ENCODE peak calls at places on chromosomes 4 and X, in nine cellular contexts. One of them, this sample, is unnamed.

GRCh38 chr4:89365375-89366170 is 58.0 kb upstream of the GPRIN3 start:
- DNase-seq in Peyer's patch: no peak
- DNase-seq in HepG2: no peak
- DNase-seq in IMR-90: no peak
- DNase-seq in hepatocyte: peak; percentile 23
- DNase-seq in tibial nerve: no peak
- DNase-seq in upper lobe of left lung: no peak
- DNase-seq in aorta: no peak
- DNase-seq in cardiac muscle cell: no peak
- DNase-seq in this sample: peak; percentile 34

GRCh38 chrX:24148118-24148517 is 1.4 kb upstream of the ZFX start:
- DNase-seq in upper lobe of left lung: no peak
- DNase-seq in IMR-90: peak; percentile 11
- DNase-seq in HepG2: no peak
- DNase-seq in tibial nerve: no peak
- DNase-seq in hepatocyte: no peak
- DNase-seq in aorta: no peak
- DNase-seq in Peyer's patch: no peak
- DNase-seq in cardiac muscle cell: no peak
- DNase-seq in this sample: peak; percentile 36

GRCh38 chr4:74501579-74501978 is 56.6 kb downstream of the AREG start:
- DNase-seq in cardiac muscle cell: peak; percentile 80
- DNase-seq in IMR-90: peak; percentile 95
- DNase-seq in Peyer's patch: no peak
- DNase-seq in hepatocyte: no peak
- DNase-seq in HepG2: no peak
- DNase-seq in aorta: no peak
- DNase-seq in upper lobe of left lung: no peak
- DNase-seq in tibial nerve: no peak
- DNase-seq in this sample: no peak

GRCh38 chr4:55396305-55397023 is 707 bp downstream of the TMEM165 start:
- DNase-seq in HepG2: peak; percentile 31
- DNase-seq in aorta: peak; percentile 84
- DNase-seq in cardiac muscle cell: peak; percentile 58
- DNase-seq in IMR-90: peak; percentile 38
- DNase-seq in tibial nerve: peak; percentile 20
- DNase-seq in upper lobe of left lung: peak; percentile 45
- DNase-seq in Peyer's patch: peak; percentile 29
- DNase-seq in hepatocyte: peak; percentile 76
- DNase-seq in this sample: peak; percentile 25

GRCh38 chr4:98260047-98260578 is 1.1 kb upstream of the RAP1GDS1 start:
- DNase-seq in aorta: peak; percentile 81
- DNase-seq in HepG2: peak; percentile 52
- DNase-seq in tibial nerve: peak; percentile 13
- DNase-seq in upper lobe of left lung: peak; percentile 47
- DNase-seq in hepatocyte: peak; percentile 73
- DNase-seq in Peyer's patch: peak; percentile 46
- DNase-seq in cardiac muscle cell: no peak
- DNase-seq in IMR-90: peak; percentile 10
- DNase-seq in this sample: no peak

GRCh38 chrX:53642326-53642725 is 44.2 kb downstream of the HUWE1 start:
- DNase-seq in IMR-90: no peak
- DNase-seq in tibial nerve: no peak
- DNase-seq in HepG2: no peak
- DNase-seq in Peyer's patch: no peak
- DNase-seq in cardiac muscle cell: no peak
- DNase-seq in hepatocyte: no peak
- DNase-seq in upper lobe of left lung: no peak
- DNase-seq in aorta: no peak
- DNase-seq in this sample: no peak

GRCh38 chrX:23662187-23662586 is 5.1 kb upstream of the PRDX4 start:
- DNase-seq in hepatocyte: no peak
- DNase-seq in HepG2: no peak
- DNase-seq in tibial nerve: no peak
- DNase-seq in upper lobe of left lung: no peak
- DNase-seq in IMR-90: no peak
- DNase-seq in cardiac muscle cell: no peak
- DNase-seq in Peyer's patch: no peak
- DNase-seq in aorta: no peak
- DNase-seq in this sample: peak; percentile 34

GRCh38 chr4:83247415-83248357 is 36.9 kb downstream of the COQ2 start:
- DNase-seq in IMR-90: no peak
- DNase-seq in aorta: no peak
- DNase-seq in upper lobe of left lung: no peak
- DNase-seq in hepatocyte: no peak
- DNase-seq in cardiac muscle cell: no peak
- DNase-seq in HepG2: no peak
- DNase-seq in tibial nerve: no peak
- DNase-seq in Peyer's patch: no peak
- DNase-seq in this sample: no peak

GRCh38 chr4:113086172-113086695 is 36.8 kb downstream of the ANK2 start:
- DNase-seq in IMR-90: no peak
- DNase-seq in tibial nerve: no peak
- DNase-seq in Peyer's patch: no peak
- DNase-seq in upper lobe of left lung: no peak
- DNase-seq in HepG2: no peak
- DNase-seq in cardiac muscle cell: peak; percentile 4
- DNase-seq in aorta: no peak
- DNase-seq in hepatocyte: no peak
- DNase-seq in this sample: no peak

GRCh38 chr4:140186651-140187315 is 32.8 kb upstream of the MAML3 start:
- DNase-seq in Peyer's patch: no peak
- DNase-seq in IMR-90: peak; percentile 67
- DNase-seq in hepatocyte: peak; percentile 66
- DNase-seq in upper lobe of left lung: no peak
- DNase-seq in aorta: no peak
- DNase-seq in HepG2: no peak
- DNase-seq in tibial nerve: no peak
- DNase-seq in cardiac muscle cell: peak; percentile 73
- DNase-seq in this sample: no peak

GRCh38 chr4:160423879-160424451 is 1321.1 kb downstream of the RAPGEF2 start:
- DNase-seq in cardiac muscle cell: peak; percentile 19
- DNase-seq in aorta: no peak
- DNase-seq in Peyer's patch: no peak
- DNase-seq in upper lobe of left lung: no peak
- DNase-seq in hepatocyte: no peak
- DNase-seq in tibial nerve: no peak
- DNase-seq in IMR-90: no peak
- DNase-seq in HepG2: no peak
- DNase-seq in this sample: peak; percentile 0

GRCh38 chr4:73815145-73815544 is 21.3 kb upstream of the CXCL6 start:
- DNase-seq in HepG2: no peak
- DNase-seq in upper lobe of left lung: no peak
- DNase-seq in hepatocyte: no peak
- DNase-seq in Peyer's patch: no peak
- DNase-seq in aorta: no peak
- DNase-seq in IMR-90: peak; percentile 43
- DNase-seq in cardiac muscle cell: no peak
- DNase-seq in tibial nerve: no peak
- DNase-seq in this sample: peak; percentile 5

GRCh38 chr4:54475546-54475945 is 182.2 kb upstream of the KIT start:
- DNase-seq in upper lobe of left lung: no peak
- DNase-seq in IMR-90: no peak
- DNase-seq in hepatocyte: no peak
- DNase-seq in aorta: no peak
- DNase-seq in Peyer's patch: no peak
- DNase-seq in cardiac muscle cell: no peak
- DNase-seq in tibial nerve: no peak
- DNase-seq in HepG2: no peak
- DNase-seq in this sample: no peak

GRCh38 chrX:135437867-135438733 is 16.4 kb downstream of the SMIM10L2A start:
- DNase-seq in hepatocyte: no peak
- DNase-seq in Peyer's patch: no peak
- DNase-seq in tibial nerve: no peak
- DNase-seq in HepG2: peak; percentile 2
- DNase-seq in cardiac muscle cell: no peak
- DNase-seq in upper lobe of left lung: no peak
- DNase-seq in aorta: no peak
- DNase-seq in IMR-90: no peak
- DNase-seq in this sample: no peak

GRCh38 chr4:86033171-86033570 is 326.7 kb downstream of the MAPK10 start:
- DNase-seq in aorta: peak; percentile 77
- DNase-seq in Peyer's patch: no peak
- DNase-seq in IMR-90: peak; percentile 41
- DNase-seq in upper lobe of left lung: peak; percentile 39
- DNase-seq in tibial nerve: peak; percentile 32
- DNase-seq in cardiac muscle cell: peak; percentile 94
- DNase-seq in HepG2: no peak
- DNase-seq in hepatocyte: peak; percentile 22
- DNase-seq in this sample: no peak

GRCh38 chr4:140595065-140595464 is 26.3 kb upstream of the UCP1 start:
- DNase-seq in cardiac muscle cell: peak; percentile 30
- DNase-seq in hepatocyte: peak; percentile 60
- DNase-seq in aorta: no peak
- DNase-seq in upper lobe of left lung: no peak
- DNase-seq in tibial nerve: no peak
- DNase-seq in IMR-90: peak; percentile 9
- DNase-seq in HepG2: peak; percentile 50
- DNase-seq in Peyer's patch: no peak
- DNase-seq in this sample: peak; percentile 28

GRCh38 chrX:150547511-150548115 is 20.8 kb upstream of the MTM1 start:
- DNase-seq in HepG2: no peak
- DNase-seq in cardiac muscle cell: peak; percentile 73
- DNase-seq in hepatocyte: peak; percentile 73
- DNase-seq in Peyer's patch: peak; percentile 58
- DNase-seq in IMR-90: no peak
- DNase-seq in tibial nerve: peak; percentile 25
- DNase-seq in aorta: peak; percentile 91
- DNase-seq in upper lobe of left lung: peak; percentile 78
- DNase-seq in this sample: peak; percentile 6

GRCh38 chr4:3317011-3317655 is 24.3 kb downstream of the RGS12 start:
- DNase-seq in cardiac muscle cell: no peak
- DNase-seq in Peyer's patch: no peak
- DNase-seq in tibial nerve: no peak
- DNase-seq in hepatocyte: no peak
- DNase-seq in upper lobe of left lung: no peak
- DNase-seq in IMR-90: no peak
- DNase-seq in aorta: peak; percentile 76
- DNase-seq in HepG2: no peak
- DNase-seq in this sample: no peak

GRCh38 chrX:104113237-104113965 is 1.1 kb downstream of the ZCCHC18 start:
- DNase-seq in aorta: peak; percentile 79
- DNase-seq in upper lobe of left lung: peak; percentile 33
- DNase-seq in hepatocyte: peak; percentile 63
- DNase-seq in Peyer's patch: peak; percentile 60
- DNase-seq in cardiac muscle cell: peak; percentile 55
- DNase-seq in tibial nerve: no peak
- DNase-seq in HepG2: peak; percentile 2
- DNase-seq in IMR-90: peak; percentile 53
- DNase-seq in this sample: peak; percentile 76

GRCh38 chr4:10673817-10674369 is 10.7 kb downstream of the CLNK start:
- DNase-seq in tibial nerve: no peak
- DNase-seq in aorta: no peak
- DNase-seq in upper lobe of left lung: no peak
- DNase-seq in IMR-90: no peak
- DNase-seq in cardiac muscle cell: no peak
- DNase-seq in HepG2: no peak
- DNase-seq in hepatocyte: no peak
- DNase-seq in Peyer's patch: no peak
- DNase-seq in this sample: peak; percentile 20
- H3K4me3 ChIP-seq in tibial nerve: no peak overlapping the region
- H3K4me3 ChIP-seq in aorta: no peak overlapping the region
- H3K4me3 ChIP-seq in upper lobe of left lung: no peak overlapping the region
- H3K4me3 ChIP-seq in IMR-90: no peak overlapping the region
- H3K4me3 ChIP-seq in cardiac muscle cell: no peak overlapping the region
- H3K4me3 ChIP-seq in HepG2: no peak overlapping the region
- H3K4me3 ChIP-seq in hepatocyte: no peak overlapping the region
- H3K4me3 ChIP-seq in Peyer's patch: no peak overlapping the region
- H3K4me3 ChIP-seq in this sample: no peak overlapping the region

DNA sequence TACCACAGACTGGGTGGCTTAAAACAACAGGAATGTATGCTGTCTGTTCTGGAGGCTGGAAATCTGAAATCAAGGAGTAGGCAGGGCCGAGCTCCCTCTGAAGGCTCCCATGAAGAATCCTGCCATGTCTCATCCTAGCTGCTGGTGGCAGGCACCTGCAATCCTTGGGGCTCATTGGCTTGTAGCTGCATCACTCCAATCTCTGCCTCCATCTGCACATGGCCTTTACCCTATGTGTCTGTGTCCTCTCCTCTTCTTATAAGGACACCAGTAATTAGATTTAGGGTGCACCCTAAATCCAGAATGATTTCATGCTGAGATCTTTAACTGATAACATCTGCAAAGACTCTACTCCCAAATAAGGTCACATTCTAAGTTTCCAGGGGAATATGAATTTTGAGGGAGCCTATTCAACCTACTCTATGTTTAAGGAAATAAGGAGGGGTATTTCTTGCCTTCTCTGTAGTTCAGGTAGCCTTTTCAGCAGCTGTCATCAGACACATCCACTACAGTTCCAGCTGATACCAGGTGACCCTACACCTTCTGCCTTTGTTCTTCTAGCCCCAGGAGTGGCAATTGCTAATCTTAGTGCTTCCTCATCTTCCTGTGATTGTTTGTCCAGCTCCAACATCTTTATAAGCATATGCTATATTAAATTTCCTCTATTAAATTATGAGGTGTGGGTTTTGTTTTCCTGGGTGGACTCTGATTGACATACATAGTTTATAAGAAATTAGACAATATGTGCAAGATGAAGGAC is 295.1 kb upstream of the TAPT1 start:
- DNase-seq in hepatocyte: no peak
- DNase-seq in HepG2: no peak
- DNase-seq in tibial nerve: no peak
- DNase-seq in cardiac muscle cell: no peak
- DNase-seq in Peyer's patch: no peak
- DNase-seq in aorta: no peak
- DNase-seq in IMR-90: no peak
- DNase-seq in upper lobe of left lung: no peak
- DNase-seq in this sample: no peak
- H3K36me3 ChIP-seq in hepatocyte: no peaks in the 10 kb centered on the region
- H3K36me3 ChIP-seq in HepG2: no peaks in the 10 kb centered on the region
- H3K36me3 ChIP-seq in tibial nerve: no peaks in the 10 kb centered on the region
- H3K36me3 ChIP-seq in cardiac muscle cell: no peaks in the 10 kb centered on the region
- H3K36me3 ChIP-seq in Peyer's patch: no peaks in the 10 kb centered on the region
- H3K36me3 ChIP-seq in aorta: no peaks in the 10 kb centered on the region
- H3K36me3 ChIP-seq in IMR-90: no peaks in the 10 kb centered on the region
- H3K36me3 ChIP-seq in upper lobe of left lung: no peaks in the 10 kb centered on the region
- H3K36me3 ChIP-seq in this sample: no peaks in the 10 kb centered on the region

GRCh38 chr4:56760194-56760593 is 61.3 kb downstream of the SPINK2 start:
- DNase-seq in aorta: no peak
- DNase-seq in hepatocyte: no peak
- DNase-seq in tibial nerve: no peak
- DNase-seq in IMR-90: no peak
- DNase-seq in Peyer's patch: no peak
- DNase-seq in upper lobe of left lung: no peak
- DNase-seq in cardiac muscle cell: no peak
- DNase-seq in HepG2: no peak
- DNase-seq in this sample: no peak
- H3K27ac ChIP-seq in aorta: no peak overlapping the region
- H3K27ac ChIP-seq in hepatocyte: no peak overlapping the region
- H3K27ac ChIP-seq in tibial nerve: no peak overlapping the region
- H3K27ac ChIP-seq in IMR-90: no peak overlapping the region
- H3K27ac ChIP-seq in Peyer's patch: no peak overlapping the region
- H3K27ac ChIP-seq in upper lobe of left lung: no peak overlapping the region
- H3K27ac ChIP-seq in cardiac muscle cell: no peak overlapping the region
- H3K27ac ChIP-seq in HepG2: no peak overlapping the region
- H3K27ac ChIP-seq in this sample: no peak overlapping the region

DNA sequence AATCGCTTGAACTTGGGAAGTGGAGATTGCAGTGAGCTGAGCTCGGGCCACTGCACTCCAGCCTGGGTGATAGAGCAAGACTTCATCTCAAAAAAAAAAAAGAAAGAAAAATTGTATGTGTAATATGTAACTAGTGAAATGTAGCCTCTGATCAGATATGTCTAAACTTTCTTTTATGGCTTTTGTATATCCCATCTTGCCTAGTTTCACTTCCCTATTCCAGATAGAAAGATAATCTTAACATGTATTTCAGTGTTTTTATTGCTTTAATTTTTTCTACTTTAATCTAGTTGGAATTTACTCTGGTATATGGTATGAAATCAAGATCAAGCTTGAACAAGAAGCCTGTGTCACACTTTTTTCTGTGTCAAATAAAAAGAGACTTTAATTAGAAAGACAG is 1.9 kb upstream of the ZNF41 start:
- DNase-seq in HepG2: no peak
- DNase-seq in cardiac muscle cell: no peak
- DNase-seq in hepatocyte: no peak
- DNase-seq in tibial nerve: no peak
- DNase-seq in IMR-90: no peak
- DNase-seq in upper lobe of left lung: no peak
- DNase-seq in Peyer's patch: no peak
- DNase-seq in aorta: no peak
- DNase-seq in this sample: no peak
- H3K4me3 ChIP-seq in HepG2: no peak overlapping the region
- H3K4me3 ChIP-seq in cardiac muscle cell: no peak overlapping the region
- H3K4me3 ChIP-seq in hepatocyte: peak overlapping the region; percentile 12
- H3K4me3 ChIP-seq in tibial nerve: no peak overlapping the region
- H3K4me3 ChIP-seq in IMR-90: no peak overlapping the region
- H3K4me3 ChIP-seq in upper lobe of left lung: no peak overlapping the region
- H3K4me3 ChIP-seq in Peyer's patch: no peak overlapping the region
- H3K4me3 ChIP-seq in aorta: no peak overlapping the region
- H3K4me3 ChIP-seq in this sample: no peak overlapping the region